ENCODE peak calls at places on chromosomes 4 and X, in six cellular contexts. A is thoracic aorta; N is Kasumi-1; F is CD4-positive, alpha-beta T cell; I is H54; W is memory B cell. B is an unnamed sample.

GRCh38 chr4:165177725-165178666 is 29.4 kb upstream of the KLHL2 start:
- DNase-seq in A (no peak), N (no peak), F (no peak), I (no peak), W (no peak), B (no peak)

GRCh38 chr4:2434420-2434819 is 15.7 kb downstream of the CFAP99 start:
- DNase-seq in A (no peak), N (no peak), F (no peak), I (no peak), W (no peak), B (no peak)

GRCh38 chr4:40325406-40326019 is 9.6 kb upstream of the CHRNA9 start:
- DNase-seq in A (no peak), N (peak), F (peak), I (peak), W (peak), B (no peak)

GRCh38 chrX:39152106-39152649 is 350.9 kb downstream of the MID1IP1 start:
- DNase-seq in A (no peak), N (peak), F (peak), I (no peak), W (peak), B (peak)

GRCh38 chrX:134388161-134389109 is 71.5 kb upstream of the HPRT1 start:
- DNase-seq in A (no peak), N (peak), F (no peak), I (no peak), W (peak), B (no peak)

GRCh38 chrX:132292753-132293152 is 73.5 kb upstream of the RAP2C start:
- DNase-seq in A (no peak), N (no peak), F (no peak), I (peak), W (peak), B (no peak)

GRCh38 chrX:46263494-46263893 is 281.7 kb downstream of the ZNF674 start:
- DNase-seq in A (no peak), N (no peak), F (no peak), I (no peak), W (no peak), B (no peak)

GRCh38 chrX:32408389-32408788 is 803.0 kb downstream of the DMD start:
- DNase-seq in A (no peak), N (peak), F (no peak), I (no peak), W (peak), B (no peak)

GRCh38 chr4:69025191-69025998 is 70.9 kb upstream of the UGT2B7 start:
- DNase-seq in A (no peak), N (peak), F (no peak), I (no peak), W (no peak), B (no peak)

GRCh38 chr4:37464373-37464772 is 219.8 kb downstream of the NWD2 start:
- DNase-seq in A (no peak), N (no peak), F (no peak), I (no peak), W (no peak), B (no peak)

GRCh38 chr4:159390648-159391047 is 287.8 kb downstream of the RAPGEF2 start:
- DNase-seq in A (peak), N (peak), F (no peak), I (peak), W (no peak), B (no peak)

GRCh38 chr4:827209-828081 is 1.5 kb upstream of the CPLX1 start:
- DNase-seq in A (no peak), N (no peak), F (no peak), I (no peak), W (no peak), B (peak)

GRCh38 chr4:168631241-168632151 is 134.6 kb downstream of the PALLD start:
- DNase-seq in A (no peak), N (peak), F (no peak), I (no peak), W (no peak), B (peak)

GRCh38 chr4:123851521-123851920 is 454.9 kb downstream of the SPRY1 start:
- DNase-seq in A (no peak), N (no peak), F (no peak), I (no peak), W (no peak), B (no peak)

GRCh38 chr4:898869-899555 is 33.1 kb downstream of the GAK start:
- DNase-seq in A (no peak), N (no peak), F (no peak), I (no peak), W (no peak), B (no peak)

GRCh38 chrX:22300130-22300529 is 27.4 kb downstream of the CBLL2 start:
- DNase-seq in A (no peak), N (peak), F (no peak), I (peak), W (no peak), B (no peak)

GRCh38 chrX:118117069-118117405 is 427 bp upstream of the KLHL13 start:
- DNase-seq in A (no peak), N (no peak), F (no peak), I (peak), W (no peak), B (peak)

GRCh38 chr4:105822061-105822460 is 73.2 kb upstream of the NPNT start:
- DNase-seq in A (no peak), N (no peak), F (no peak), I (no peak), W (no peak), B (no peak)

GRCh38 chr4:85166318-85166717 is 199.8 kb upstream of the WDFY3 start:
- DNase-seq in A (no peak), N (no peak), F (no peak), I (no peak), W (no peak), B (no peak)

B was measured in suprapubic skin.